ENCODE peak calls at places on chromosomes 11 and 22, in seven cellular contexts. S is psoas muscle; B is heart left ventricle; W is suprapubic skin; X is gastrocnemius medialis; L is pancreas; J is CD8-positive, alpha-beta memory T cell. Q is an unnamed sample. For H3K4me1 and H3K27me3, the result is how much of the 10 kb centered on the place peaks cover.

GRCh38 chr11:331332-332060 is 10.8 kb upstream of the IFITM3 start:
- DNase-seq in J (no peak), L (no peak), S (no peak), W (peak), X (no peak), B (no peak), Q (no peak)

GRCh38 chr11:76806131-76806530 is 23.0 kb downstream of the TSKU start:
- DNase-seq in W (peak), X (no peak), L (no peak), S (no peak), J (no peak), B (peak), Q (no peak)

GRCh38 chr22:19766506-19767426 is 6.2 kb downstream of the TBX1 start:
- DNase-seq in J (peak), L (peak), X (peak), W (no peak), S (peak), B (no peak), Q (no peak)

GRCh38 chr22:18024276-18024939 is at the start of gene MICAL3:
- DNase-seq in J (peak), S (peak), X (peak), W (peak), L (peak), B (peak), Q (peak)

GRCh38 chr11:76629853-76630599 is 40.5 kb downstream of the LRRC32 start:
- DNase-seq in B (peak), S (peak), J (no peak), X (peak), L (no peak), W (peak), Q (peak)

GRCh38 chr22:44574581-44575343 is 76.7 kb upstream of the RTL6 start:
- DNase-seq in L (no peak), W (peak), X (no peak), B (no peak), J (no peak), S (peak), Q (no peak)

GRCh38 chr11:93857413-93858185 is 7.2 kb upstream of the VSTM5 start:
- DNase-seq in J (no peak), W (no peak), B (no peak), L (no peak), X (no peak), S (no peak), Q (no peak)

GRCh38 chr11:120527111-120527748 is 15.7 kb downstream of the GRIK4 start:
- DNase-seq in B (no peak), W (no peak), X (no peak), J (no peak), L (no peak), S (peak), Q (no peak)

GRCh38 chr22:25354456-25354855 is 135.0 kb downstream of the CRYBB2 start:
- DNase-seq in S (no peak), J (no peak), W (peak), L (no peak), B (no peak), X (no peak), Q (peak)

GRCh38 chr11:74055938-74056337 is 47.1 kb upstream of the UCP3 start:
- DNase-seq in L (no peak), S (no peak), J (no peak), W (no peak), X (peak), B (no peak), Q (no peak)

GRCh38 chr11:45884596-45885185 is 760 bp upstream of the MAPK8IP1 start:
- DNase-seq in L (no peak), X (no peak), W (no peak), J (no peak), B (no peak), S (no peak), Q (no peak)

GRCh38 chr11:131095501-131096185 is 179.4 kb upstream of the SNX19 start:
- DNase-seq in J (no peak), X (no peak), L (no peak), W (no peak), S (no peak), B (no peak), Q (no peak)

GRCh38 chr22:43013355-43014061 is 1.4 kb downstream of the PACSIN2 start:
- DNase-seq in W (no peak), L (no peak), X (peak), S (no peak), J (no peak), B (no peak), Q (peak)

GRCh38 chr11:126646701-126647209 is 291.3 kb downstream of the ST3GAL4 start:
- DNase-seq in X (no peak), W (no peak), B (no peak), L (no peak), S (no peak), J (no peak), Q (no peak)

GRCh38 chr11:20443596-20443995 is 56.1 kb downstream of the PRMT3 start:
- DNase-seq in B (no peak), J (no peak), S (no peak), X (no peak), L (no peak), W (no peak), Q (no peak)

GRCh38 chr11:44623321-44623715 is 57.9 kb downstream of the CD82 start:
- DNase-seq in S (no peak), X (no peak), L (no peak), J (peak), B (no peak), W (peak), Q (peak)

GRCh38 chr11:60984616-60985015 is 13.1 kb downstream of the CD6 start:
- DNase-seq in L (no peak), J (no peak), X (no peak), W (peak), B (no peak), S (no peak), Q (no peak)

GRCh38 chr11:109605006-109605405 is 183.0 kb downstream of the C11orf87 start:
- DNase-seq in W (no peak), L (no peak), X (no peak), B (no peak), S (no peak), J (no peak), Q (no peak)

GRCh38 chr22:39089928-39090327 is 7.1 kb upstream of the APOBEC3H start:
- DNase-seq in B (no peak), S (peak), W (no peak), X (no peak), J (no peak), L (no peak), Q (no peak)

GRCh38 chr11:20594274-20595061 is 4.9 kb upstream of the SLC6A5 start:
- DNase-seq in J (no peak), S (no peak), L (no peak), W (no peak), X (no peak), B (no peak), Q (no peak)

GRCh38 chr11:65651589-65652510 is 10.9 kb downstream of the RELA start:
- DNase-seq in X (no peak), B (peak), W (peak), S (peak), L (peak), J (no peak), Q (peak)

GRCh38 chr11:64598106-64598796 is 7.2 kb downstream of the SLC22A12 start:
- DNase-seq in X (no peak), B (no peak), W (no peak), J (peak), L (no peak), S (peak), Q (no peak)

GRCh38 chr22:22574361-22574760 is 15.3 kb upstream of the PRAME start:
- DNase-seq in X (no peak), W (no peak), B (no peak), J (no peak), L (no peak), S (no peak), Q (no peak)

GRCh38 chr11:48033918-48034341 is 53.6 kb downstream of the PTPRJ start:
- DNase-seq in X (no peak), J (no peak), B (no peak), S (no peak), W (no peak), L (no peak), Q (no peak)

GRCh38 chr11:48037709-48038468 is 57.5 kb downstream of the PTPRJ start:
- DNase-seq in J (no peak), W (no peak), B (no peak), S (no peak), X (peak), L (no peak), Q (no peak)

GRCh38 chr11:48036466-48036865 is 56.1 kb downstream of the PTPRJ start:
- DNase-seq in W (no peak), B (no peak), S (no peak), L (no peak), J (no peak), X (no peak), Q (no peak)

GRCh38 chr11:48036011-48036410 is 55.7 kb downstream of the PTPRJ start:
- DNase-seq in X (peak), B (no peak), W (no peak), J (no peak), S (no peak), L (no peak), Q (no peak)

GRCh38 chr11:48034926-48035876 is 54.8 kb downstream of the PTPRJ start:
- DNase-seq in W (peak), L (no peak), X (peak), B (peak), J (no peak), S (peak), Q (peak)
- H3K4me1 ChIP-seq in W (under half), L (under half), X (half or more), B (under half), J (under half), S (under half), Q (under half)

DNA sequence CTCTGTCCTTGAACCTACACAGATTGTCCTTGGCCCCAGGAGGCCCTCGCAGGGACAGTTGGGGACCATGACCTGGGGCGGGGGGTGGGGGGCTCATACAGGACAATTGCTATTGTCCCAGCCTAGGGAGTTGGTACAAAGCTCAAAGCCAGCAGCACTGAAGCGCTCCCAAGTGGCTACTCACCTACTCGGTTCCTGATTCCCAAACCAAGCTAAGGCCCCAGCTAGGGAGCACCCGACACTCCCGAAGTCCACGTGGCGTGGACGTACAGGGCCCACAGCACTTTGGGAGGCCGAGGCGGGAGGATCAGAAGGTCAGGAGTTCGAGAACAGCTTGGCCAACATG is 80.6 kb downstream of the CELSR1 start:
- DNase-seq in B (no peak), L (no peak), S (no peak), J (no peak), X (no peak), W (no peak), Q (no peak)
- H3K27me3 ChIP-seq in B (under half), L (under half), S (under half), J (under half), X (under half), W (under half), Q (under half)

GRCh38 chr22:49829044-49829719 is 1.5 kb upstream of the BRD1 start:
- DNase-seq in X (no peak), B (no peak), S (peak), W (no peak), L (no peak), J (no peak), Q (no peak)
- H3K27ac ChIP-seq in X (no peak), B (no peak), S (no peak), W (no peak), L (no peak), J (no peak), Q (no peak)

GRCh38 chr11:114137838-114138237 is 78.3 kb downstream of the ZBTB16 start:
- DNase-seq in J (no peak), S (peak), W (no peak), X (no peak), B (no peak), L (no peak), Q (no peak)
- H3K4me1 ChIP-seq in J (under half), S (half or more), W (half or more), X (half or more), B (half or more), L (under half), Q (half or more)

GRCh38 chr11:121555172-121555571 is 102.4 kb upstream of the SORL1-AS1 start:
- DNase-seq in J (no peak), L (no peak), B (no peak), S (no peak), X (no peak), W (no peak), Q (no peak)

GRCh38 chr11:121553367-121553766 is 100.6 kb upstream of the SORL1-AS1 start:
- DNase-seq in B (no peak), W (no peak), L (no peak), S (no peak), X (no peak), J (no peak), Q (no peak)

GRCh38 chr11:121554552-121554951 is 101.8 kb upstream of the SORL1-AS1 start:
- DNase-seq in L (no peak), J (no peak), B (no peak), X (no peak), W (no peak), S (no peak), Q (no peak)

GRCh38 chr11:121552160-121552559 is 99.4 kb upstream of the SORL1-AS1 start:
- DNase-seq in L (no peak), X (no peak), S (no peak), W (no peak), J (no peak), B (no peak), Q (no peak)

DNA sequence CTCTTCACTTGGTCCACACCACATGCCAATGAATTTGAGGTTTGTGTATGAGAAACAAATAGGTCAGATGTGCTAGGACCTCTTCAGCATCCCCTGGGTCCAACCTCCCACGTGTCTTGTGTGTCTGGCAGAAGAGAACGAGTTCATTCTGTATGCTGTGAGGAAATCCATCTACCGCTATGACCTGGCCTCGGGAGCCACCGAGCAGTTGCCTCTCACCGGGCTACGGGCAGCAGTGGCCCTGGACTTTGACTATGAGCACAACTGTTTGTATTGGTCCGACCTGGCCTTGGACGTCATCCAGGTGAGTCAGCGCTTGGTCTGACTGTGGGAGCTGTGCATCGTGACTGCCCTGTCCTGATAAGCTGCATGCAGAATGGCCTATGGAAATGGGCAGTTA is 101.0 kb upstream of the SORL1-AS1 start:
- DNase-seq in S (no peak), L (peak), J (no peak), X (no peak), B (no peak), W (no peak), Q (peak)
- H3K27me3 ChIP-seq in S (under half), L (under half), J (under half), X (under half), B (under half), W (under half), Q (under half)

DNA sequence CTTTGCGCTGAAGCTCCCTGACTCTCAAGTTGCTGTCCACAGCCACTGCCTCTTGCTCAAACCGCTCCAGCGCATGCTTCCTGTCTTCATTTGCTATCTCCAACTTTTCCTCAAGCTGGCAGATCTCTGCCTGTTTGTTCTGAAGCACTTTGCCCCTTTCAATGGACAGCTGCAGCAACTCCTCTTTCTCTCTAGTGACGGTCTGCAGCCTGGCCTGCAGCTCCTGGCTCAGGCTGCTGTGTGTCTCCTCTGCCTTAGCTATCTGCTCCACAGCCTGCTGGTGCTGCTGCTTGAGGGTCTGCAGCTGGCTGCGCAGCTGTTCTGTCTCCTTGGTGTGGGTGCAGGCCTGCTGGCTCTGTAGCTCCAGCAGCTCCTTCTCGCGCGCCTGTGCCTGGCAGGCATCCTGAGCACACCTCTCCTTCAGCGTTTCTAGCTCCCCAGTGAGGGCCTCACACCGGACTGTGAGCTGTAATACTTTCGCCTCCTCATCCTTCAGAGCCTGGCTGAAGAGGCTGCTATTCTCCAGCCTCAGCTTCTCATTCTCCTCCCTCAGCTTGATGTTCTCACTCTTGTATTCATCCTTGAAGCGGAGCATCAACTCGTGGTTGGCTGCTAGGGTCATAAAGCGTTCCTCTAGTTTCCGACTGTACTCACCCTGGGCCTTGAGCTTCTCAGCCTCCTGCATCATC is 720 bp downstream of the CCDC89 start:
- DNase-seq in B (peak), X (no peak), J (no peak), L (no peak), W (no peak), S (peak), Q (no peak)
- H3K27ac ChIP-seq in B (peak), X (peak), J (no peak), L (no peak), W (peak), S (peak), Q (peak)

Q was measured in adrenal gland.